ENCODE peak calls at places on chromosomes 4 and X, in five cellular contexts. One of them, this sample, is unnamed.

GRCh38 chr4:20376070-20376469 is 124.4 kb downstream of the SLIT2 start:
- DNase-seq in cardiac muscle cell: no peak
- DNase-seq in astrocyte of the cerebellum: no peak
- DNase-seq in GM06990: no peak
- DNase-seq in AG10803: no peak
- DNase-seq in this sample: no peak

GRCh38 chr4:47862297-47862696 is 24.4 kb upstream of the CORIN start:
- DNase-seq in AG10803: peak; percentile 59
- DNase-seq in GM06990: no peak
- DNase-seq in astrocyte of the cerebellum: no peak
- DNase-seq in cardiac muscle cell: no peak
- DNase-seq in this sample: no peak

GRCh38 chr4:77473509-77473908 is 132.1 kb upstream of the CXCL13 start:
- DNase-seq in astrocyte of the cerebellum: no peak
- DNase-seq in AG10803: no peak
- DNase-seq in cardiac muscle cell: no peak
- DNase-seq in GM06990: no peak
- DNase-seq in this sample: no peak

GRCh38 chrX:17025903-17026302 is 79.4 kb downstream of the REPS2 start:
- DNase-seq in AG10803: no peak
- DNase-seq in GM06990: no peak
- DNase-seq in astrocyte of the cerebellum: no peak
- DNase-seq in cardiac muscle cell: no peak
- DNase-seq in this sample: no peak

GRCh38 chr4:32440391-32440790 is 1720.2 kb downstream of the PCDH7 start:
- DNase-seq in GM06990: no peak
- DNase-seq in astrocyte of the cerebellum: no peak
- DNase-seq in cardiac muscle cell: no peak
- DNase-seq in AG10803: no peak
- DNase-seq in this sample: no peak

GRCh38 chr4:108425988-108426387 is 194.4 kb upstream of the RPL34 start:
- DNase-seq in AG10803: peak; percentile 57
- DNase-seq in cardiac muscle cell: no peak
- DNase-seq in GM06990: no peak
- DNase-seq in astrocyte of the cerebellum: peak; percentile 76
- DNase-seq in this sample: peak; percentile 25

GRCh38 chrX:87621697-87622096 is 104.1 kb downstream of the KLHL4 start:
- DNase-seq in GM06990: no peak
- DNase-seq in astrocyte of the cerebellum: no peak
- DNase-seq in cardiac muscle cell: peak; percentile 63
- DNase-seq in AG10803: no peak
- DNase-seq in this sample: no peak

GRCh38 chrX:63922221-63922620 is 137.2 kb upstream of the ARHGEF9 start:
- DNase-seq in AG10803: peak; percentile 79
- DNase-seq in cardiac muscle cell: no peak
- DNase-seq in GM06990: no peak
- DNase-seq in astrocyte of the cerebellum: no peak
- DNase-seq in this sample: no peak

GRCh38 chrX:140318306-140318705 is 186.6 kb downstream of the SOX3 start:
- DNase-seq in AG10803: peak; percentile 63
- DNase-seq in cardiac muscle cell: no peak
- DNase-seq in astrocyte of the cerebellum: peak; percentile 74
- DNase-seq in GM06990: no peak
- DNase-seq in this sample: no peak

GRCh38 chrX:17500145-17500579 is 125.2 kb downstream of the NHS start:
- DNase-seq in GM06990: no peak
- DNase-seq in AG10803: peak; percentile 74
- DNase-seq in astrocyte of the cerebellum: no peak
- DNase-seq in cardiac muscle cell: no peak
- DNase-seq in this sample: no peak

GRCh38 chr4:10354225-10354624 is 103.0 kb downstream of the ZNF518B start:
- DNase-seq in cardiac muscle cell: no peak
- DNase-seq in GM06990: no peak
- DNase-seq in AG10803: no peak
- DNase-seq in astrocyte of the cerebellum: no peak
- DNase-seq in this sample: no peak

This sample was measured in brain pericyte.